ENCODE peak calls at places on chromosomes 16 and 17, in four cellular contexts. F is HT1080, D is esophagus squamous epithelium, Z is EL. O is an unnamed sample.

GRCh38 chr17:38447502-38448095 is 19.3 kb downstream of the ARHGAP23 start:
- DNase-seq in F (peak), D (no peak), Z (no peak), O (no peak)

GRCh38 chr17:39027440-39028035 is 60.3 kb upstream of the FBXO47 start:
- DNase-seq in Z (no peak), D (no peak), F (no peak), O (no peak)

GRCh38 chr17:77127735-77128361 is 12.9 kb upstream of the SEC14L1 start:
- DNase-seq in Z (peak), F (no peak), D (no peak), O (no peak)

GRCh38 chr17:4710693-4711634 is 532 bp downstream of the ARRB2 start:
- DNase-seq in F (no peak), Z (peak), D (no peak), O (no peak)

GRCh38 chr17:8292639-8293395 is 2.4 kb downstream of the SLC25A35 start:
- DNase-seq in D (no peak), Z (no peak), F (no peak), O (no peak)

GRCh38 chr16:48609453-48610023 is 442 bp downstream of the N4BP1 start:
- DNase-seq in D (no peak), F (no peak), Z (peak), O (peak)

GRCh38 chr16:84699147-84699711 is 571 bp upstream of the USP10 start:
- DNase-seq in Z (peak), F (no peak), D (no peak), O (no peak)

GRCh38 chr16:88337021-88337420 is 45.7 kb upstream of the ZNF469 start:
- DNase-seq in D (no peak), Z (no peak), F (peak), O (no peak)

GRCh38 chr16:89853306-89853993 is 19.9 kb upstream of the TCF25 start:
- DNase-seq in D (no peak), F (no peak), Z (no peak), O (no peak)

O was measured in head of caudate nucleus.